ENCODE peak calls at places on chromosome 20, in nine cellular contexts. J is uterus; S is stimulated activated CD4-positive, alpha-beta T cell treated with anti-CD3 and anti-CD28 coated beads, Interleukin-12 subunit alpha, Interleukin-12 subunit beta, amount 100 ng/mL, for 48 hours; D is cardiac septum; U is AG09309; X is NCI-H1092 treated with DMSO at 0.1 percent for 48 hours; Y is iPS-NIHi11; N is activated T-helper 1 cell treated with anti-CD3 and anti-CD28 coated beads, Interleukin-2, amount 50 U/mL, for 16 hours; K is astrocyte of the hippocampus. T is an unnamed sample.

GRCh38 chr20:18225652-18226051 is 62.7 kb upstream of the ZNF133 start:
- DNase-seq in J (no peak), D (no peak), U (no peak), S (no peak), N (no peak), Y (no peak), X (no peak), K (peak), T (no peak)

GRCh38 chr20:51042657-51043247 is 19.8 kb upstream of the KCNG1 start:
- DNase-seq in D (no peak), J (no peak), Y (peak), U (no peak), X (no peak), N (no peak), K (no peak), S (no peak), T (no peak)

GRCh38 chr20:21303872-21304586 is 898 bp downstream of the XRN2 start:
- DNase-seq in K (no peak), Y (no peak), J (no peak), N (no peak), D (no peak), X (no peak), U (no peak), S (no peak), T (no peak)

GRCh38 chr20:4573564-4574355 is 147.9 kb upstream of the PRND start:
- DNase-seq in X (no peak), N (no peak), K (peak), U (peak), S (no peak), D (no peak), Y (no peak), J (no peak), T (no peak)

GRCh38 chr20:32742322-32743236 is 688 bp downstream of the COMMD7 start:
- DNase-seq in D (no peak), Y (no peak), J (peak), K (no peak), N (no peak), S (no peak), X (no peak), U (no peak), T (no peak)

GRCh38 chr20:53922901-53923314 is 147.5 kb downstream of the BCAS1 start:
- DNase-seq in N (no peak), U (no peak), X (no peak), D (no peak), Y (no peak), J (no peak), S (no peak), K (no peak), T (no peak)

GRCh38 chr20:49850463-49851233 is 38.0 kb downstream of the SLC9A8 start:
- DNase-seq in X (no peak), K (peak), S (no peak), D (no peak), Y (no peak), J (no peak), U (no peak), N (no peak), T (no peak)

GRCh38 chr20:31974975-31975481 is 7.1 kb downstream of the XKR7 start:
- DNase-seq in Y (peak), U (no peak), K (no peak), J (no peak), N (no peak), D (no peak), X (no peak), S (no peak), T (no peak)

GRCh38 chr20:44137210-44137781 is 49.7 kb downstream of the JPH2 start:
- DNase-seq in X (no peak), U (no peak), K (peak), D (peak), N (no peak), S (no peak), Y (peak), J (peak), T (peak)

GRCh38 chr20:2340136-2340535 is 40.6 kb upstream of the TGM6 start:
- DNase-seq in U (no peak), N (no peak), K (no peak), D (no peak), J (no peak), S (no peak), Y (no peak), X (no peak), T (no peak)

GRCh38 chr20:63740501-63741353 is 1.2 kb downstream of the SLC2A4RG start:
- DNase-seq in K (peak), Y (peak), N (no peak), S (no peak), U (peak), D (peak), X (peak), J (peak), T (peak)

GRCh38 chr20:14751191-14751590 is 413.8 kb upstream of the FLRT3 start:
- DNase-seq in Y (no peak), S (no peak), K (no peak), U (no peak), N (no peak), X (no peak), J (no peak), D (no peak), T (no peak)

GRCh38 chr20:25314497-25315417 is 66.9 kb downstream of the PYGB start:
- DNase-seq in S (no peak), X (no peak), K (no peak), D (no peak), J (peak), N (no peak), U (no peak), Y (no peak), T (no peak)